ENCODE peak calls at places on chromosomes 11 and 22, in seven cellular contexts. P is H1, Y is left ventricle myocardium inferior, O is right atrium auricular region, G is AG10803, E is fibroblast of the aortic adventitia, J is ovary. V is an unnamed sample.

GRCh38 chr11:126124284-126124683 is 61.6 kb upstream of the CDON start:
- DNase-seq in G (no peak), O (no peak), E (no peak), J (no peak), Y (no peak), P (no peak), V (no peak)

GRCh38 chr22:48717883-48718817 is 1109.5 kb downstream of the BRD1 start:
- DNase-seq in J (no peak), E (no peak), P (no peak), O (no peak), Y (peak), G (no peak), V (no peak)

GRCh38 chr11:72840780-72841179 is 26.6 kb downstream of the ATG16L2 start:
- DNase-seq in G (peak), O (no peak), Y (no peak), P (no peak), J (no peak), E (peak), V (peak)

GRCh38 chr22:17549183-17549582 is 14.1 kb upstream of the SLC25A18 start:
- DNase-seq in P (no peak), E (no peak), Y (no peak), G (no peak), O (no peak), J (no peak), V (no peak)

GRCh38 chr11:27571151-27571840 is 64.7 kb upstream of the LIN7C start:
- DNase-seq in E (peak), P (no peak), G (peak), J (no peak), O (no peak), Y (no peak), V (peak)

GRCh38 chr11:77127969-77128691 is at the start of gene MYO7A:
- DNase-seq in G (no peak), O (no peak), Y (peak), E (no peak), P (peak), J (peak), V (peak)

GRCh38 chr11:8068605-8069221 is 12.3 kb upstream of the TUB start:
- DNase-seq in E (peak), G (peak), Y (peak), P (no peak), J (peak), O (peak), V (peak)

GRCh38 chr11:130162733-130163132 is 3.2 kb downstream of the ST14 start:
- DNase-seq in P (no peak), E (no peak), G (peak), J (no peak), O (no peak), Y (no peak), V (peak)

GRCh38 chr11:3188496-3189192 is 23.5 kb upstream of the OSBPL5 start:
- DNase-seq in Y (no peak), E (no peak), O (no peak), P (peak), J (no peak), G (no peak), V (no peak)

GRCh38 chr11:75147875-75148263 is 3.0 kb upstream of the SLCO2B1 start:
- DNase-seq in J (no peak), P (no peak), G (no peak), Y (peak), O (no peak), E (no peak), V (no peak)

GRCh38 chr11:34787348-34787747 is 128.8 kb downstream of the APIP start:
- DNase-seq in O (no peak), Y (no peak), P (no peak), E (no peak), J (no peak), G (no peak), V (no peak)

GRCh38 chr11:33655842-33656600 is 44.6 kb downstream of the C11orf91 start:
- DNase-seq in O (peak), Y (no peak), J (no peak), G (no peak), P (peak), E (no peak), V (no peak)

GRCh38 chr11:116164843-116165242 is 607.9 kb downstream of the BUD13 start:
- DNase-seq in J (no peak), G (no peak), O (no peak), P (peak), E (no peak), Y (no peak), V (no peak)

GRCh38 chr11:77046060-77046501 is 11.9 kb downstream of the B3GNT6 start:
- DNase-seq in J (peak), G (no peak), Y (no peak), P (peak), O (no peak), E (no peak), V (peak)

GRCh38 chr11:15200696-15201095 is 86.0 kb downstream of the INSC start:
- DNase-seq in O (no peak), G (no peak), J (no peak), P (no peak), E (no peak), Y (no peak), V (no peak)

GRCh38 chr11:69656536-69657455 is 15.8 kb downstream of the CCND1 start:
- DNase-seq in Y (no peak), E (no peak), J (no peak), P (peak), G (no peak), O (no peak), V (no peak)

GRCh38 chr11:107549253-107549953 is 16.1 kb downstream of the ALKBH8 start:
- DNase-seq in J (no peak), G (peak), E (peak), Y (no peak), P (no peak), O (no peak), V (peak)

GRCh38 chr11:13289081-13289480 is 11.5 kb downstream of the BMAL1 start:
- DNase-seq in G (no peak), O (no peak), Y (no peak), E (peak), J (no peak), P (no peak), V (peak)

GRCh38 chr11:298406-299065 is 790 bp downstream of the IFITM5 start:
- DNase-seq in J (no peak), O (no peak), E (no peak), Y (peak), P (no peak), G (no peak), V (no peak)

GRCh38 chr11:86228967-86229330 is 15.6 kb upstream of the EED start:
- DNase-seq in J (no peak), G (no peak), O (no peak), E (no peak), Y (no peak), P (no peak), V (no peak)

GRCh38 chr11:7246179-7246578 is 5.5 kb upstream of the SYT9 start:
- DNase-seq in O (no peak), Y (no peak), P (no peak), E (no peak), G (no peak), J (no peak), V (no peak)

GRCh38 chr11:12693485-12694181 is 19.4 kb downstream of the TEAD1 start:
- DNase-seq in Y (peak), P (no peak), O (peak), G (peak), E (peak), J (peak), V (peak)

GRCh38 chr11:58059011-58059358 is 28.2 kb downstream of the OR6Q1 start:
- DNase-seq in G (peak), J (no peak), Y (no peak), E (peak), O (no peak), P (no peak), V (peak)

GRCh38 chr11:130146797-130147196 is 12.8 kb upstream of the ST14 start:
- DNase-seq in J (no peak), E (no peak), O (no peak), Y (no peak), P (no peak), G (no peak), V (no peak)

GRCh38 chr22:17612057-17612456 is 16.5 kb downstream of the ATP6V1E1 start:
- DNase-seq in P (no peak), E (no peak), G (peak), J (no peak), Y (no peak), O (no peak), V (no peak)

GRCh38 chr11:34682822-34683221 is 61.9 kb downstream of the EHF start:
- DNase-seq in P (no peak), J (no peak), G (peak), E (peak), Y (no peak), O (no peak), V (no peak)

GRCh38 chr11:107819361-107820014 is 39.1 kb downstream of the SLC35F2 start:
- DNase-seq in O (no peak), J (no peak), E (peak), P (no peak), Y (no peak), G (no peak), V (peak)

GRCh38 chr11:46356911-46357482 is 9.7 kb downstream of the DGKZ start:
- DNase-seq in O (no peak), G (peak), Y (no peak), J (no peak), E (peak), P (no peak), V (peak)

GRCh38 chr11:62392506-62392905 is 26.3 kb upstream of the SCGB1A1 start:
- DNase-seq in J (no peak), P (no peak), O (no peak), E (no peak), G (no peak), Y (no peak), V (no peak)

GRCh38 chr11:102564110-102564509 is 33.6 kb upstream of the MMP7 start:
- DNase-seq in O (no peak), P (no peak), G (peak), Y (no peak), E (peak), J (no peak), V (peak)

GRCh38 chr22:31753005-31753633 is 700 bp upstream of the DEPDC5 start:
- DNase-seq in P (peak), O (peak), E (no peak), G (no peak), J (peak), Y (peak), V (peak)

GRCh38 chr22:39498802-39499201 is 3.3 kb upstream of the MIEF1 start:
- DNase-seq in J (no peak), O (no peak), E (no peak), Y (no peak), P (no peak), G (no peak), V (no peak)

GRCh38 chr22:49751968-49752597 is 75.6 kb downstream of the BRD1 start:
- DNase-seq in P (no peak), E (no peak), O (no peak), G (no peak), Y (peak), J (no peak), V (no peak)

GRCh38 chr11:134393638-134394037 is 18.4 kb downstream of the B3GAT1 start:
- DNase-seq in P (no peak), G (no peak), O (no peak), J (no peak), Y (no peak), E (no peak), V (no peak)

GRCh38 chr11:134144744-134145143 is 75.9 kb downstream of the JAM3 start:
- DNase-seq in P (no peak), E (no peak), O (no peak), Y (no peak), J (no peak), G (no peak), V (no peak)

GRCh38 chr11:116927163-116927772 is 89.8 kb upstream of the APOA1 start:
- DNase-seq in E (no peak), G (no peak), P (no peak), O (no peak), J (no peak), Y (no peak), V (peak)

GRCh38 chr11:122723106-122723505 is 67.6 kb downstream of the UBASH3B start:
- DNase-seq in P (no peak), J (no peak), Y (no peak), G (no peak), O (no peak), E (no peak), V (no peak)
- TF ChIP-seq CTCF in P (no peak), J (no peak), Y (no peak), G (no peak), O (no peak), E (no peak), V (no peak)

GRCh38 chr11:16958833-16959232 is 55.4 kb downstream of the PLEKHA7 start:
- DNase-seq in E (no peak), O (peak), Y (no peak), P (no peak), J (no peak), G (no peak), V (no peak)
- H3K4me3 ChIP-seq in E (no peak), O (no peak), Y (no peak), P (no peak), J (no peak), G (no peak), V (no peak)

DNA sequence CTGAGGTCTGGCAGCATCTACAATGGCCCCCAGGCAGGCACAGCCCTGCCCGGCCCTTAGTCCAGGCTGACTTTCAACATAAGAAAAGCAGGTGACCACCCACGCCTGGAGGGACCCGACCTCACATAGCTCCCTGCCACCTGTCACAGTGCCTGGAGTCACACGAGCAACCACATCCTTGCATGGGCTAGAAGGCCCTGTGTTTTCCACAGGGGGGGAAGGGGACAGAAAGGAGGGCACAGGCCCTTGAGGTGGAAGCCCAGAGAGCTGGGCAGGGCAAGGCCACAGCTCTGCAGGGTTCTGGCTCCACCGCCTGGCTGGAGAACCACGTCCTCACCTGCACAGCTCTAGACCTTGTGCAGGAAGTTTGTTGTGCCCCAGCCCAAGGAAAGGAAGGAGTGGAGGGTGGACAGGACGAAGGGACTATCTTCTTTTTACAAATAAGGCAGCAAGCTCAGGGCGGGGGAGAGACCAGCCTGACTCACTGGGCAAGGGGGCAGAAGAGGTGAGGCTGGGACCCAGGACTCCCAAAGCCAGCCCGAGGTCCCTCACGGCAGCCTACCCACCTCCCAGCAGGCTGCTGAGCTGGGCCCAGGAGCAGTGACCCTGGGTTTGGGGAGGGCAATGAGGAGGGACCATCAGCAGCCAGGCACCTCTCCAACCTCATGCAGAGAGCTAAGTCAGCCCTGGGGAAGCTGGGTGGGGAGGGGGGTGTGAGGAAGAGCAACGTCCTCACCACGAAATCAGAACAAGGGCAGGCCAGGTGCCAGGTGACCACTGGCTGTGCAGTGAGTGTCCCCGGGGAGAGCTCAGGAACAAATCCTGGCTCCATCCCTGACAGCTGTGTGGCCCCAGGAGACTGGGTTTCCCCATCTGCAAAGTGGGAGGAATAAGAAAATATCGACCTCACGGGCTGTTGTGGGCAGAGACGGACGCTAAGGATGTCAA is 4.3 kb downstream of the C1QTNF6 start:
- DNase-seq in J (no peak), O (no peak), E (no peak), G (no peak), P (no peak), Y (peak), V (no peak)
- TF ChIP-seq CTCF in J (no peak), O (no peak), E (no peak), G (no peak), P (no peak), Y (no peak), V (no peak)

GRCh38 chr11:120212259-120212888 is 1.5 kb downstream of the OAF start:
- DNase-seq in G (no peak), J (no peak), O (no peak), Y (no peak), E (no peak), P (no peak), V (no peak)
- H3K4me3 ChIP-seq in G (peak), J (peak), O (peak), Y (peak), E (peak), P (peak), V (peak)

GRCh38 chr11:128318856-128319474 is 268.4 kb downstream of the ETS1 start:
- DNase-seq in J (no peak), P (no peak), O (no peak), Y (no peak), E (no peak), G (no peak), V (peak)
- TF ChIP-seq CTCF in J (no peak), P (no peak), O (no peak), Y (no peak), E (no peak), G (no peak), V (no peak)

GRCh38 chr11:128409476-128409875 is 177.9 kb downstream of the ETS1 start:
- DNase-seq in P (no peak), E (peak), J (no peak), O (no peak), G (peak), Y (no peak), V (peak)
- H3K4me3 ChIP-seq in P (no peak), E (no peak), J (no peak), O (no peak), G (no peak), Y (no peak), V (no peak)

DNA sequence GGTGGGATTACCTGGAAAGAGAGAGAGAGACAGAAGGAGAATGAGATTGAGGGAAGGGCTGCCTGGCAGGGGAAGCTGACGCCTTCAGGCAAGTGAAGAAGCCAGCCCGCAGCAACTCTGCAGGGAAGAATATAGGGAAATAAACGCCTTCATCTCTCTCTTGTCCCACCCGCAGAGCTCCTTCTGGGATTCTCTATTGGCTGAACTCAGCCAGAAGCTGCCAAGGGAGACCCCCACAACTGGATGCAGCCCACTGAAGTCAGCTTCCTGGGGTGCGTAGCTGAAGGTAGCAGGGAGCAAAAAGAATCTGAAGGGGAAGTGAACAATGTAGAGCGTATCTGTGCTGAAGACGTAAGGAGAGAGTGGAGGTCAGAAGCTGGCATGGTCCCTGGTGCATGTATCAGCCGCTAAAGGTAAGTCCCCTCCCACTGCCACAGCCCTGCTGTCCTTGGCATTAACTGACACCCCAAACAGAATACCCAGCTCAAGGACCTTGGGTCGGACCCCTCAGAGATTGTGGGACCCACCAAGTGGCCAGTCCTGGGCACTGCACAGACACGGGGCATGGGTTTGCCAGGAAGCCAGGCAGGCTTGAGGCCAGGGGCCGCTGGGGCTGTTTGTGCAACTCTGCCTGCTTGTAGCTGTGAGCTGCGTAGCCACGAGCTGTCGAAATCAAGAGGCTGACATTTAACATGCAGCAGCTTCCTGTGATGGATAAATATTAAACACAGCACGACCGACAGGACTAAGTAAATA is 469.9 kb downstream of the MN1 start:
- DNase-seq in E (peak), Y (peak), O (peak), P (peak), J (peak), G (peak), V (peak)
- TF ChIP-seq CTCF in E (peak), Y (peak), O (peak), P (peak), J (peak), G (peak), V (peak)